ENCODE peak calls at places on chromosomes 6 and 20, in four cellular contexts. Q, U, N and I are unnamed samples. For H3K4me1 and H3K27me3, the result is how much of the 10 kb centered on the place peaks cover.

GRCh38 chr6:44470106-44470446 is 82.6 kb downstream of the CDC5L start:
- DNase-seq in N (no peak), Q (no peak), U (no peak), I (no peak)

GRCh38 chr20:10385850-10386544 is 48.0 kb downstream of the MKKS start:
- DNase-seq in Q (no peak), N (no peak), U (no peak), I (no peak)

GRCh38 chr6:24768361-24768760 is 6.4 kb upstream of the GMNN start:
- DNase-seq in Q (no peak), N (no peak), U (no peak), I (no peak)

GRCh38 chr6:163249651-163250101 is 164.8 kb upstream of the QKI start:
- DNase-seq in U (no peak), N (no peak), Q (no peak), I (no peak)

GRCh38 chr6:120005292-120005976 is 655.9 kb upstream of the MAN1A1 start:
- DNase-seq in Q (no peak), U (peak), N (no peak), I (no peak)

GRCh38 chr6:13803581-13803980 is 10.8 kb downstream of the MCUR1 start:
- DNase-seq in N (no peak), U (no peak), Q (no peak), I (no peak)

GRCh38 chr6:114783083-114783482 is 440.3 kb upstream of the HS3ST5 start:
- DNase-seq in Q (peak), N (no peak), U (no peak), I (no peak)

GRCh38 chr6:129340983-129341382 is 369.0 kb downstream of the ARHGAP18 start:
- DNase-seq in N (no peak), U (no peak), Q (peak), I (no peak)

GRCh38 chr6:163419413-163420314 is 5.1 kb downstream of the QKI start:
- DNase-seq in U (no peak), Q (no peak), N (no peak), I (no peak)

GRCh38 chr20:51549474-51549873 is 7.0 kb upstream of the NFATC2 start:
- DNase-seq in N (no peak), Q (no peak), U (no peak), I (no peak)

GRCh38 chr6:158907931-158908330 is 88.8 kb upstream of the EZR start:
- DNase-seq in U (no peak), Q (no peak), N (no peak), I (no peak)

GRCh38 chr6:148521586-148521985 is 178.9 kb downstream of the SASH1 start:
- DNase-seq in U (no peak), Q (peak), N (no peak), I (no peak)

GRCh38 chr6:74971631-74972030 is 234.2 kb downstream of the COL12A1 start:
- DNase-seq in N (no peak), U (no peak), Q (no peak), I (no peak)

GRCh38 chr6:150705392-150705791 is 105.7 kb downstream of the PLEKHG1 start:
- DNase-seq in Q (no peak), N (no peak), U (no peak), I (no peak)

GRCh38 chr6:75590370-75590769 is 11.3 kb upstream of the SENP6 start:
- DNase-seq in U (no peak), N (no peak), Q (no peak), I (no peak)

GRCh38 chr6:136326038-136326561 is 36.5 kb upstream of the BCLAF1 start:
- DNase-seq in U (no peak), Q (peak), N (no peak), I (peak)

GRCh38 chr6:12718025-12718424 is 1.5 kb downstream of the PHACTR1 start:
- DNase-seq in Q (peak), U (no peak), N (no peak), I (no peak)

GRCh38 chr6:10486215-10486614 is 34.9 kb upstream of the GCNT2 start:
- DNase-seq in N (no peak), Q (no peak), U (no peak), I (no peak)

GRCh38 chr6:133724726-133725125 is 164.2 kb upstream of the TCF21 start:
- DNase-seq in Q (no peak), N (no peak), U (no peak), I (no peak)

GRCh38 chr20:39036851-39037250 is 74.7 kb downstream of the DHX35 start:
- DNase-seq in N (no peak), Q (no peak), U (no peak), I (no peak)

GRCh38 chr6:75824160-75824559 is 75.1 kb downstream of the MYO6 start:
- DNase-seq in U (no peak), N (no peak), Q (no peak), I (no peak)

GRCh38 chr6:34568341-34568680 is 12.2 kb upstream of the SPDEF start:
- DNase-seq in U (no peak), Q (no peak), N (no peak), I (no peak)

GRCh38 chr20:57999465-58000111 is 228.9 kb downstream of the ANKRD60 start:
- DNase-seq in N (no peak), U (peak), Q (no peak), I (no peak)

GRCh38 chr6:20211941-20212391 is 303 bp downstream of the MBOAT1 start:
- DNase-seq in Q (no peak), N (no peak), U (no peak), I (no peak)

GRCh38 chr6:2900821-2901644 is 2.1 kb downstream of the SERPINB9 start:
- DNase-seq in Q (no peak), N (peak), U (peak), I (no peak)

GRCh38 chr6:89613790-89614189 is 24.8 kb downstream of the LYRM2 start:
- DNase-seq in Q (no peak), U (no peak), N (no peak), I (no peak)

GRCh38 chr6:7338031-7338430 is 25.0 kb upstream of the SSR1 start:
- DNase-seq in N (no peak), Q (no peak), U (no peak), I (no peak)

GRCh38 chr6:168164462-168165061 is 85.5 kb upstream of the FRMD1 start:
- DNase-seq in U (no peak), N (no peak), Q (no peak), I (no peak)

GRCh38 chr6:138945354-138945753 is 42.7 kb downstream of the REPS1 start:
- DNase-seq in U (no peak), Q (no peak), N (no peak), I (no peak)

GRCh38 chr6:144681334-144681733 is 396.2 kb downstream of the UTRN start:
- DNase-seq in N (no peak), Q (no peak), U (no peak), I (no peak)

GRCh38 chr6:155530219-155530834 is 74.7 kb upstream of the NOX3 start:
- DNase-seq in N (no peak), U (peak), Q (peak), I (no peak)

GRCh38 chr6:155524249-155524651 is 68.6 kb upstream of the NOX3 start:
- DNase-seq in N (no peak), U (no peak), Q (peak), I (no peak)

GRCh38 chr6:155528982-155529453 is 73.4 kb upstream of the NOX3 start:
- DNase-seq in U (no peak), Q (peak), N (no peak), I (no peak)

GRCh38 chr6:155527443-155527842 is 71.8 kb upstream of the NOX3 start:
- DNase-seq in N (no peak), Q (no peak), U (no peak), I (no peak)

GRCh38 chr6:155528335-155528734 is 72.7 kb upstream of the NOX3 start:
- DNase-seq in U (no peak), N (no peak), Q (no peak), I (no peak)
- H3K4me1 ChIP-seq in U (under half), N (under half), Q (under half), I (under half)

DNA sequence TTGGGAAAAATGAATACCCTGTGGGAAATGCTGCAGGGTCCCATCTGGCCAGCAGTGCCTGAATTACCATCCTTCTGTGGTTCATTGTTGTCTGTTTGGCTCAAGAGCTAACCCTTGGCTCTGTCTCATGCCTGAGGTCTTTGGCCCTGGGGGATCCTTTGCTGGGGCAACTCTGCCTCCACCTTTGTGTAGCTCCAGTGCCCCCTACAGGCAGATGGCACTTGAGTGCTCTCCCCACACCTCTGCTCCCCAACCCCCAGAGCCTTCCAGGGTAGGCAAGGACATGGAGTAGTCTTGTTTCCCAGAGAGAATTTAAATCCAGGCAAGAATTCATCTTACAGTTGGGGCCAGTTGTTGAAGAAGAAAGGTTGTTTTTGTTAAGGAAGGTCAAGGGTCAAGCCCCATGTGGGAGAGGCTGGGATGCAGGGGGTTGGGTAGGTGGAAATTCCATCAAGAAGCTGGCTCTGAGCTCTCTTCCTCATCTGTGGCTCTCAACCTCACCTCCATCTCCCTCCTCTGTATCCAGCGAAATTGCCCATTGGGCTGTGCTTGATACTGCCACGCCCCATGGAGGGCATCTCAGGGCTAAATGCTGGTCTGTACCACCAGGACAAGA is 44.2 kb downstream of the ZNF831 start:
- DNase-seq in N (no peak), U (peak), Q (peak), I (peak)
- TF ChIP-seq CTCF in N (no peak), U (peak), Q (peak), I (peak)

DNA sequence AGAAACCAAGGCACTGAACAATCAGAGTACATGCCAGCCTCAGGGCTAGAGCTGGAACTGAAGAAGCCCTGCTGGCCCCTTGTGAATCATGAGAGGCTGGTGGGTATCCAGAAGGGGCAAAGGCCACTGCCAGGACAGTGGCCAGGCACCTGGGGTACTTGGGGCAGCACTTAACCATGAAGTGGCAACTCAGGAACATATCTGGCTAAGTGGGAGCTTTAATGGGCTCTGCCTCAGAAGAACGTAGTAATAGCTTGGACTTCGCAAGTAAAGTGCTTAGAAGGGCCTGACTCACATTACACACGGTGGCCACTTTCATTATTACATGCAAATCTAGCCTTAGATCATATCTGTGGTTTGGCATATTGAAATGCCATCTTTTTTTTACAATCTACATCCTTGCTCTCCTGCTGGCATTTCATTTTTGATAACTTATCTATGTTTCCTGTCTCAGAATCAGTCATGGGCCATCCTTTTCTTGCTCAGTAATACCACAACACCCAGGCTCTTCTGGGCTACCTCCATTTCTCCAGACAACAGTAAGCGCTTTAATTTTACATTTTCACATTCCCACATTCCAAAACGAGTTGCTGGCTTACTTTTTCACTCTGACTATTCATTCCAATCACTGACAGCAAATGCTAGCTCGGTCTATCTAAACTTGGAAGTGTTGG is 21.6 kb downstream of the NAPB start:
- DNase-seq in U (no peak), N (no peak), Q (peak), I (no peak)
- H3K27me3 ChIP-seq in U (under half), N (under half), Q (under half), I (under half)

DNA sequence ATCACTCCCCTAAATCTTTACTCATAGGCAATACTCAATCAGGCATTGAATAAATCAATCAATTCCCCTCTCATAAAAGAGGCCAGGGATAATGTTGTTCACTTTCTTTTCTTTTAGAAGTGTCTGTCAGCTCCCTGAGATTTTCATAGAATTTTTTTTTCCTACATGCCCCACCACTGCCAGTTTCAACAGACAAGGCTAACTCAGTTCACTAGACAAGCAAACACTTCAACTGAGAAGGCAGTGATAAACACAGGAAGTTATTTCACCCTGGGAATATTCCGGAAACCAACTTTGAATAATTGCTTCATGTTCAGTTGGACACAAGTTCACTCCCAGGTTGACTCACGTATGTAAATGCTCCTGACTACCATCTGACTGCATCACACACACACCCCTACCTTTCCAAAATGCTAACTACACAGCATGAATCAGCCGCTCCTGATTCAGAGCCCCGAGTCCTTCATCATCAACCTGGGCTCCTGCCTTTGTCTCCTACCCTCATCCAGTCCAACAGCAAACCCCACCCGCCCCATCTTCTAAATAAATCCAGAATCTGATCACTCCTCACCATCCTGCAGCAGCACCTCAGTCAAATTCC is 143.9 kb downstream of the BCAS1 start:
- DNase-seq in Q (peak), U (no peak), N (no peak), I (no peak)
- H3K4me1 ChIP-seq in Q (under half), U (under half), N (under half), I (under half)

GRCh38 chr6:105771313-105771970 is 314.7 kb upstream of the PRDM1 start:
- DNase-seq in U (no peak), Q (no peak), N (no peak), I (no peak)
- TF ChIP-seq CTCF in U (no peak), Q (no peak), N (no peak), I (no peak)

DNA sequence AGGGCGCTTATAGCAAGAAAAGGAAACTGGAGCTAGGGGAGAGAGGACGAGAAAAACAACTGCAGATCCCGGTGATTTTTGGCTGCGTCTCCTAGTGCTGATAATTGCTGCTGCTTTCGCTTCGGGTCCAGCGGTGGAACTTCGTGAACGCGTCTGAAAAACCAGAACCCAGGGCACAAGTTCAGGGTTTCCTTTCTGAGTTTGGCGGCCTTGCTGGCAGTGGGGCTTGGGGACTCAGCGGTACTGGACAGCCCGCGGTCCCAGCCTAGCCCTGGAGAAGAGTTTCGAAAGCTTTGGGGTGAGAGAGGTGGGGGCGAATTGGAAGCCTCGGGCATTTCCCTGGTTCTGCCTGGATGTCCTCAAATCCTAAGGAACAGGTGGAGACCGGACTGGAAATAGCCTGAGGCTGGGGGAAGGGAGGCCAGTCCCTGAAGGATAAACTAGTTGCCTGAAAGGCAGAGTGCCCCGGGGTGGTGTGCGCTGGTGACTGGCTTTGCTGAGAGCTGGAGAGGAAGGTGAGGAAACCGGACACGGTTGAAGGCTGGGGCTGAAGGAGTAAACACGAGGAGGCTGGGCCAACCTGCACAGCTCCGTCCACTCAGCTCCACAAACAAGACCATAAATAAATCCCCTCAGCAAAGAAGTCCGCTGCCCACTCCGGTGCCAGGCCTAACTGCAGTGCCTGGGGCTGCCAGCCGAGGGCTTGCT is 857 bp downstream of the GMPR start:
- DNase-seq in N (peak), Q (peak), U (peak), I (peak)
- H3K27me3 ChIP-seq in N (under half), Q (under half), U (under half), I (under half)

DNA sequence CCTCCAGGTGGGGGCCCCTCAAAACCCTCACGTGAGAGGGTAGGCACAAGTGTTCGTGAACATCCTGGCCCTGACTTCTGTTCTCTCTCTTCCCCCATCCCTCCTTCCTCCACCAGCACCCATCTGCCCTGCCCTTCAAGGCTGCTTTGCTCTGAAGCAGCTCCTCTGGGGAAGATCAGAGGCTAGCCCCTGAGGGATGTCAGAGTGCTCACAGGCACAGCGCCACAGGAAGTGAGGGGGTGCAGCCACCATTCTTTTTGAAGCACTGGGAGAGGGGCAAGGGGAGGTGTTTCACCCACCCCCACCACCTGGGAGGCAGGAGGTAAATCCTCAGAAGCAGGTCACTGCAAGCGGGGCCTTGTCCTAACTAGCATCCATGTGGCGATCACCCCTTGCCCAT is 11.4 kb downstream of the MOCS1 start:
- DNase-seq in Q (no peak), N (no peak), U (no peak), I (no peak)
- H3K4me1 ChIP-seq in Q (under half), N (under half), U (under half), I (under half)